ENCODE peak calls at places on chromosome 20, in nine cellular contexts. Z is germinal center, C is KBM-7, V is GM12892, R is gastrocnemius medialis, B is GDM1, F is AG08395, I is NCI-H226, A is mammary epithelial cell. S is an unnamed sample.

GRCh38 chr20:50151034-50151743 is 2.3 kb downstream of the PEDS1 start:
- DNase-seq in A (peak; percentile 73), V (no peak), Z (no peak), R (no peak), I (no peak), C (no peak), B (no peak), F (no peak), S (no peak)

GRCh38 chr20:11267131-11267761 is 593.4 kb upstream of the JAG1 start:
- DNase-seq in V (no peak), C (peak; percentile 2), I (peak; percentile 83), F (peak; percentile 96), Z (no peak), R (no peak), B (no peak), A (peak; percentile 99), S (peak; percentile 68)

GRCh38 chr20:51541189-51542032 is 1.1 kb downstream of the NFATC2 start:
- DNase-seq in Z (peak; percentile 45), R (peak; percentile 42), B (peak; percentile 97), C (peak; percentile 99), I (no peak), V (no peak), F (peak; percentile 87), A (no peak), S (no peak)

GRCh38 chr20:25487975-25488374 is 80.5 kb downstream of the GINS1 start:
- DNase-seq in F (no peak), I (no peak), B (no peak), Z (no peak), V (no peak), C (no peak), R (no peak), A (no peak), S (no peak)

GRCh38 chr20:18176318-18176785 is 38.7 kb downstream of the KAT14 start:
- DNase-seq in C (no peak), A (no peak), F (no peak), I (no peak), R (no peak), V (no peak), Z (no peak), B (no peak), S (no peak)

GRCh38 chr20:58306421-58307261 is 2.9 kb upstream of the RAB22A start:
- DNase-seq in B (peak; percentile 43), C (peak; percentile 89), F (no peak), I (peak; percentile 88), A (peak; percentile 98), V (no peak), R (no peak), Z (peak; percentile 52), S (no peak)

GRCh38 chr20:1307171-1307570 is 21.8 kb downstream of the SDCBP2 start:
- DNase-seq in Z (no peak), C (no peak), V (no peak), R (no peak), B (no peak), F (no peak), I (no peak), A (no peak), S (no peak)

GRCh38 chr20:32457476-32457986 is 99.4 kb downstream of the ASXL1 start:
- DNase-seq in F (peak; percentile 95), B (no peak), C (no peak), V (peak; percentile 75), I (peak; percentile 75), Z (peak; percentile 51), A (peak; percentile 46), R (no peak), S (no peak)

GRCh38 chr20:48614593-48615274 is 213.1 kb downstream of the PREX1 start:
- DNase-seq in Z (no peak), C (no peak), R (no peak), B (no peak), F (no peak), V (no peak), I (peak; percentile 83), A (peak; percentile 46), S (no peak)

GRCh38 chr20:32019563-32020463 is 9.6 kb downstream of the CCM2L start:
- DNase-seq in C (peak; percentile 42), Z (no peak), V (no peak), B (no peak), R (no peak), F (no peak), I (no peak), A (no peak), S (no peak)

GRCh38 chr20:1323830-1324597 is 4.9 kb downstream of the SDCBP2 start:
- DNase-seq in Z (no peak), A (no peak), V (no peak), I (no peak), R (no peak), B (no peak), C (no peak), F (no peak), S (no peak)

GRCh38 chr20:4740774-4741431 is 19.2 kb downstream of the PRND start:
- DNase-seq in V (no peak), B (peak; percentile 38), C (peak; percentile 82), I (no peak), A (no peak), Z (peak; percentile 60), R (no peak), F (peak; percentile 49), S (no peak)

GRCh38 chr20:59667131-59667530 is 62.8 kb downstream of the PHACTR3 start:
- DNase-seq in V (no peak), B (no peak), Z (no peak), A (no peak), R (no peak), I (no peak), C (no peak), F (no peak), S (no peak)

S was measured in SW 1271.